ENCODE peak calls at places on chromosomes 11 and 22, in eight cellular contexts. Y is NCI-H1930; N is activated CD4-positive, alpha-beta T cell treated with anti-CD3 and anti-CD28 coated beads for 48 hours; F is hypothalamus; W is B cell; J is LHCN-M2; A is HCEC 1CT; E is GM12864. V is an unnamed sample.

GRCh38 chr11:120929664-120930154 is 94.2 kb upstream of the TBCEL start:
- DNase-seq in Y (peak), N (peak), F (peak), W (no peak), J (peak), A (peak), E (no peak), V (peak)

GRCh38 chr11:7160814-7161489 is 72.2 kb downstream of the RBMXL2 start:
- DNase-seq in Y (no peak), N (peak), F (no peak), W (no peak), J (no peak), A (peak), E (no peak), V (no peak)

GRCh38 chr22:26045855-26046254 is 123.4 kb upstream of the SEZ6L start:
- DNase-seq in Y (no peak), N (no peak), F (no peak), W (no peak), J (no peak), A (no peak), E (no peak), V (no peak)

GRCh38 chr11:68946416-68947090 is 34.2 kb downstream of the MRGPRD start:
- DNase-seq in Y (no peak), N (no peak), F (no peak), W (no peak), J (peak), A (peak), E (no peak), V (no peak)

GRCh38 chr11:43360361-43361032 is 1.8 kb downstream of the TTC17 start:
- DNase-seq in Y (no peak), N (no peak), F (no peak), W (no peak), J (peak), A (no peak), E (no peak), V (no peak)

GRCh38 chr11:74672956-74673895 is 58.0 kb downstream of the CHRDL2 start:
- DNase-seq in Y (no peak), N (no peak), F (peak), W (no peak), J (peak), A (peak), E (no peak), V (peak)

GRCh38 chr11:75423721-75424120 is 9.3 kb downstream of the KLHL35 start:
- DNase-seq in Y (no peak), N (no peak), F (no peak), W (no peak), J (no peak), A (no peak), E (no peak), V (no peak)

GRCh38 chr11:44568706-44569473 is 3.4 kb downstream of the CD82 start:
- DNase-seq in Y (no peak), N (peak), F (peak), W (peak), J (peak), A (peak), E (no peak), V (no peak)

GRCh38 chr11:69923641-69924307 is 104.6 kb upstream of the FGF3 start:
- DNase-seq in Y (no peak), N (no peak), F (no peak), W (no peak), J (no peak), A (no peak), E (no peak), V (peak)

GRCh38 chr11:112795896-112796686 is 165.1 kb upstream of the NCAM1 start:
- DNase-seq in Y (no peak), N (no peak), F (peak), W (no peak), J (peak), A (no peak), E (no peak), V (no peak)

GRCh38 chr11:79097279-79097875 is 343.5 kb downstream of the TENM4 start:
- DNase-seq in Y (no peak), N (no peak), F (no peak), W (no peak), J (no peak), A (no peak), E (no peak), V (no peak)

GRCh38 chr11:13215157-13215556 is 62.4 kb upstream of the BMAL1 start:
- DNase-seq in Y (no peak), N (no peak), F (no peak), W (no peak), J (peak), A (peak), E (no peak), V (no peak)

GRCh38 chr22:24282401-24282800 is 11.8 kb downstream of the SPECC1L start:
- DNase-seq in Y (no peak), N (no peak), F (no peak), W (no peak), J (no peak), A (no peak), E (no peak), V (no peak)

GRCh38 chr11:78453140-78453935 is 35.7 kb upstream of the GAB2 start:
- DNase-seq in Y (no peak), N (no peak), F (no peak), W (no peak), J (no peak), A (no peak), E (no peak), V (no peak)